ENCODE peak calls at places on chromosomes 6 and 20, in eight cellular contexts. Y, X, D, W, A, E, U and Q are unnamed samples.

GRCh38 chr20:32988008-32988407 is 16.2 kb downstream of the SUN5 start:
- DNase-seq in Y (no peak), X (no peak), D (peak), W (no peak), A (no peak), E (no peak), U (no peak), Q (peak)

GRCh38 chr6:89379281-89379680 is 26.8 kb upstream of the UBE2J1 start:
- DNase-seq in Y (no peak), X (no peak), D (no peak), W (no peak), A (no peak), E (no peak), U (no peak), Q (no peak)

GRCh38 chr6:136192917-136193316 is 57.2 kb downstream of the MTFR2 start:
- DNase-seq in Y (no peak), X (no peak), D (no peak), W (no peak), A (no peak), E (no peak), U (no peak), Q (no peak)

GRCh38 chr6:30793521-30794194 is 49.3 kb upstream of the IER3 start:
- DNase-seq in Y (peak), X (no peak), D (peak), W (no peak), A (peak), E (no peak), U (no peak), Q (peak)

GRCh38 chr20:47237715-47238114 is 118.8 kb downstream of the ZMYND8 start:
- DNase-seq in Y (no peak), X (no peak), D (peak), W (no peak), A (no peak), E (no peak), U (no peak), Q (no peak)

GRCh38 chr6:26187981-26188635 is 100.9 kb downstream of the HFE start:
- DNase-seq in Y (peak), X (peak), D (no peak), W (no peak), A (no peak), E (peak), U (no peak), Q (peak)

GRCh38 chr6:142856857-142857608 is 87.9 kb downstream of the HIVEP2 start:
- DNase-seq in Y (no peak), X (no peak), D (no peak), W (no peak), A (peak), E (peak), U (no peak), Q (no peak)

GRCh38 chr6:46440133-46440532 is 51.1 kb downstream of the RCAN2 start:
- DNase-seq in Y (peak), X (no peak), D (peak), W (peak), A (no peak), E (no peak), U (peak), Q (no peak)

GRCh38 chr6:3409699-3410384 is 47.0 kb downstream of the SLC22A23 start:
- DNase-seq in Y (no peak), X (no peak), D (no peak), W (no peak), A (no peak), E (no peak), U (no peak), Q (no peak)

GRCh38 chr6:43747734-43748133 is 22.3 kb upstream of the VEGFA start:
- DNase-seq in Y (no peak), X (peak), D (no peak), W (no peak), A (no peak), E (no peak), U (no peak), Q (no peak)

GRCh38 chr6:28725890-28726348 is 197.9 kb downstream of the TRIM27 start:
- DNase-seq in Y (peak), X (peak), D (peak), W (no peak), A (no peak), E (no peak), U (no peak), Q (peak)

GRCh38 chr6:124964084-124964763 is 2.0 kb downstream of the RNF217 start:
- DNase-seq in Y (peak), X (no peak), D (peak), W (peak), A (no peak), E (no peak), U (no peak), Q (no peak)

GRCh38 chr20:45592574-45593189 is 13.6 kb upstream of the WFDC8 start:
- DNase-seq in Y (peak), X (peak), D (peak), W (peak), A (peak), E (no peak), U (no peak), Q (peak)

GRCh38 chr6:44956426-44956825 is 371.7 kb upstream of the RUNX2 start:
- DNase-seq in Y (peak), X (no peak), D (peak), W (no peak), A (no peak), E (no peak), U (peak), Q (peak)

GRCh38 chr6:88544986-88545612 is 379.0 kb upstream of the CNR1 start:
- DNase-seq in Y (no peak), X (no peak), D (no peak), W (no peak), A (no peak), E (no peak), U (no peak), Q (no peak)

GRCh38 chr6:105832358-105832757 is 253.8 kb upstream of the PRDM1 start:
- DNase-seq in Y (no peak), X (no peak), D (peak), W (no peak), A (no peak), E (no peak), U (no peak), Q (no peak)

GRCh38 chr20:33433465-33433864 is 10.1 kb downstream of the SNTA1 start:
- DNase-seq in Y (peak), X (no peak), D (no peak), W (no peak), A (no peak), E (no peak), U (no peak), Q (peak)

GRCh38 chr6:143059616-143060353 is 904 bp upstream of the AIG1 start:
- DNase-seq in Y (peak), X (peak), D (peak), W (peak), A (peak), E (peak), U (peak), Q (peak)

GRCh38 chr6:51618563-51618962 is 468.9 kb downstream of the PKHD1 start:
- DNase-seq in Y (no peak), X (no peak), D (peak), W (no peak), A (no peak), E (no peak), U (no peak), Q (no peak)

GRCh38 chr6:157381631-157382621 is 936 bp downstream of the ZDHHC14 start:
- DNase-seq in Y (peak), X (peak), D (peak), W (no peak), A (peak), E (peak), U (no peak), Q (peak)

GRCh38 chr6:158764941-158765340 is 54.2 kb downstream of the EZR start:
- DNase-seq in Y (no peak), X (peak), D (no peak), W (no peak), A (no peak), E (peak), U (no peak), Q (no peak)

GRCh38 chr6:162203287-162203686 is 524.3 kb downstream of the PRKN start:
- DNase-seq in Y (no peak), X (no peak), D (no peak), W (no peak), A (no peak), E (no peak), U (no peak), Q (no peak)

GRCh38 chr20:63706852-63707557 is 771 bp downstream of the ARFRP1 start:
- DNase-seq in Y (peak), X (peak), D (peak), W (no peak), A (peak), E (peak), U (no peak), Q (peak)

GRCh38 chr20:4476903-4477302 is 244.8 kb upstream of the PRND start:
- DNase-seq in Y (no peak), X (no peak), D (no peak), W (no peak), A (no peak), E (no peak), U (no peak), Q (peak)

GRCh38 chr6:88749849-88750248 is 213.6 kb downstream of the RNGTT start:
- DNase-seq in Y (peak), X (no peak), D (peak), W (no peak), A (no peak), E (no peak), U (no peak), Q (no peak)

GRCh38 chr6:13026100-13026499 is 302.2 kb downstream of the TBC1D7 start:
- DNase-seq in Y (no peak), X (no peak), D (no peak), W (no peak), A (no peak), E (no peak), U (no peak), Q (no peak)

GRCh38 chr6:4563877-4564276 is 212.3 kb upstream of the CDYL start:
- DNase-seq in Y (no peak), X (no peak), D (no peak), W (no peak), A (no peak), E (no peak), U (no peak), Q (no peak)

GRCh38 chr6:10552237-10552810 is 31.2 kb downstream of the GCNT2 start:
- DNase-seq in Y (no peak), X (no peak), D (no peak), W (no peak), A (no peak), E (no peak), U (no peak), Q (no peak)

GRCh38 chr6:35062676-35063574 is 78.2 kb downstream of the TCP11 start:
- DNase-seq in Y (no peak), X (no peak), D (no peak), W (no peak), A (no peak), E (no peak), U (no peak), Q (no peak)

GRCh38 chr6:89355511-89356185 is 3.1 kb upstream of the UBE2J1 start:
- DNase-seq in Y (no peak), X (no peak), D (no peak), W (no peak), A (no peak), E (no peak), U (no peak), Q (no peak)

GRCh38 chr6:138087549-138087948 is 19.7 kb downstream of the PERP start:
- DNase-seq in Y (peak), X (peak), D (no peak), W (no peak), A (no peak), E (no peak), U (no peak), Q (peak)